ENCODE peak calls at places on chromosome 12, in seven cellular contexts. Q is fibroblast of the aortic adventitia, J is AG04449, C is lower leg skin, L is lung, E is choroid plexus epithelial cell, G is AG04450. T is an unnamed sample.

GRCh38 chr12:106123110-106123509 is 15.6 kb downstream of the NUAK1 start:
- DNase-seq in C (no peak), G (no peak), Q (no peak), E (no peak), L (no peak), J (no peak), T (no peak)

GRCh38 chr12:50224026-50224692 is 57.0 kb upstream of the CERS5 start:
- DNase-seq in G (no peak), Q (peak; percentile 65), L (peak; percentile 55), C (no peak), J (no peak), E (no peak), T (no peak)

GRCh38 chr12:57475271-57476161 is 4.2 kb downstream of the ARHGAP9 start:
- DNase-seq in G (no peak), E (peak; percentile 52), L (no peak), J (no peak), Q (peak; percentile 37), C (no peak), T (no peak)

GRCh38 chr12:57452937-57453509 is 2.1 kb upstream of the INHBE start:
- DNase-seq in Q (peak; percentile 81), L (peak; percentile 77), G (no peak), C (peak; percentile 92), E (peak; percentile 88), J (no peak), T (peak; percentile 45)

GRCh38 chr12:95591731-95592130 is 40.5 kb upstream of the USP44 start:
- DNase-seq in C (no peak), L (no peak), Q (no peak), J (peak; percentile 52), E (peak; percentile 41), G (peak; percentile 32), T (no peak)

GRCh38 chr12:122062832-122063690 is 15.5 kb upstream of the MLXIP start:
- DNase-seq in L (no peak), E (peak; percentile 77), J (peak; percentile 61), C (no peak), Q (peak; percentile 89), G (no peak), T (no peak)

GRCh38 chr12:30795410-30795659 is 40.6 kb upstream of the CAPRIN2 start:
- DNase-seq in E (no peak), Q (no peak), L (no peak), C (no peak), J (no peak), G (no peak), T (no peak)

GRCh38 chr12:18284461-18284860 is 23.1 kb downstream of the PIK3C2G start:
- DNase-seq in C (no peak), J (no peak), Q (peak; percentile 53), L (no peak), G (no peak), E (no peak), T (no peak)

GRCh38 chr12:30968211-30968610 is 41.7 kb downstream of the TSPAN11 start:
- DNase-seq in C (no peak), G (no peak), L (no peak), Q (no peak), E (no peak), J (no peak), T (no peak)

GRCh38 chr12:49060237-49061156 is at the start of gene KMT2D:
- DNase-seq in Q (peak; percentile 96), C (peak; percentile 97), L (peak; percentile 90), J (peak; percentile 78), E (peak; percentile 98), G (peak; percentile 92), T (peak; percentile 83)

GRCh38 chr12:122965356-122965755 is 907 bp downstream of the ABCB9 start:
- DNase-seq in J (no peak), E (no peak), Q (no peak), L (no peak), G (no peak), C (no peak), T (no peak)

GRCh38 chr12:11171953-11172675 is 1.1 kb downstream of the SMIM10L1 start:
- DNase-seq in E (peak; percentile 31), J (no peak), G (no peak), L (no peak), Q (peak; percentile 42), C (no peak), T (no peak)

GRCh38 chr12:68237068-68237467 is 11.5 kb upstream of the IL26 start:
- DNase-seq in J (no peak), C (no peak), L (no peak), G (no peak), Q (peak; percentile 66), E (peak; percentile 66), T (no peak)
- TF ChIP-seq CTCF in J (peak; percentile 13), C (no peak), L (no peak), G (peak; percentile 31), Q (peak; percentile 57), E (peak; percentile 55), T (no peak)

DNA sequence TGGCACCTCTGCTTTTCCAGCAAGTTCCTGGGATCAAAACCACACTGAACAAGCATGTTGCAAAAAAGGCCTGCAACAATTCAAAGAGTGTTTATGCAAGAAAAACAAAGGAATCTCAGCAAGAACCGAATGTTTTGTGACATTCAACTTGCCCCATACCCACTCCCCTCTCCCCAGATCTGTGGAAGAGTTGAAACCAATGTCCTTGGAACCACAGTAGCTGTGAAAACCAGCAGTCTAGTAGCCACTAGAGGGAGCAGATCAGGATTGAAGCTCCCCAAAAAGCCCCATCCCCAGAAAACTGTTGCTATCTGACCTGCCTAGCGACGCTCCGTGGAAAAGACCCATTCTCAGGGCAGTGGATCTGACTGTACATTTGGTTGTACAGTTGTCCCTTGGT is 27.1 kb downstream of the PRKAB1 start:
- DNase-seq in C (no peak), G (no peak), Q (no peak), L (no peak), E (peak; percentile 49), J (no peak), T (no peak)
- TF ChIP-seq CTCF in C (no peak), G (peak; percentile 66), Q (peak; percentile 68), L (no peak), E (peak; percentile 86), J (peak; percentile 34), T (no peak)

GRCh38 chr12:83960767-83961166 is 951.8 kb downstream of the SLC6A15 start:
- DNase-seq in C (no peak), J (no peak), E (no peak), G (no peak), L (no peak), Q (no peak), T (no peak)

GRCh38 chr12:83954071-83954789 is 958.4 kb downstream of the SLC6A15 start:
- DNase-seq in L (no peak), J (no peak), Q (peak; percentile 5), G (no peak), E (no peak), C (no peak), T (no peak)

GRCh38 chr12:83958997-83959396 is 953.6 kb downstream of the SLC6A15 start:
- DNase-seq in Q (no peak), J (no peak), C (no peak), G (no peak), L (no peak), E (peak; percentile 31), T (no peak)

GRCh38 chr12:83954939-83955601 is 957.5 kb downstream of the SLC6A15 start:
- DNase-seq in E (peak; percentile 41), G (no peak), L (no peak), J (no peak), Q (no peak), C (no peak), T (no peak)
- TF ChIP-seq CTCF in E (peak; percentile 57), G (no peak), L (no peak), J (peak; percentile 11), Q (no peak), C (no peak), T (no peak)

GRCh38 chr12:99282670-99283069 is 364.9 kb upstream of the GARIN6 start:
- DNase-seq in J (no peak), G (no peak), E (no peak), C (no peak), Q (no peak), L (no peak), T (no peak)

GRCh38 chr12:99284161-99284560 is 363.4 kb upstream of the GARIN6 start:
- DNase-seq in J (no peak), E (no peak), C (no peak), Q (no peak), L (no peak), G (no peak), T (no peak)

GRCh38 chr12:99281277-99281676 is 366.3 kb upstream of the GARIN6 start:
- DNase-seq in J (no peak), E (no peak), C (no peak), Q (no peak), L (no peak), G (no peak), T (no peak)

GRCh38 chr12:99278899-99279298 is 368.7 kb upstream of the GARIN6 start:
- DNase-seq in C (no peak), E (no peak), L (no peak), J (no peak), G (no peak), Q (no peak), T (no peak)

DNA sequence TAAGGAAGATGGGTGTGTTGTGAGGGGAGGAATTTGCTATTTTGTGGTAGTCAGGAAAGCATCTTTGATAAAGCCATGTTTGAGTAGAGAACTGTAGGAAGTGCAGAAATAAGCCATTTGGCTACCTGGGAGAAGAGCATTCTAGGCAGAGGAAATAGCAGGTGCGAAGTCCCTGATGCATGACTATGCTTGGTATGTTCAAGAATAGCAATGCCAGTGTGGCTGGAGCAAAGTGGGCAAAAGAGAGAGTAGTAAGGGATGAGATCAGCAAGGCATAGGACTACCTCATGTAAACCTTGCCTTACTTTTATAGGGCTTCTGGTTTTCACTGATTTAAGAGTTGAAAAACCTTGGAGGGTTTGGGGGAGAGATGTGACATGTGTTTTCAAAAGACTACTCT is 365.5 kb upstream of the GARIN6 start:
- DNase-seq in E (no peak), Q (no peak), G (no peak), L (no peak), J (no peak), C (no peak), T (no peak)
- TF ChIP-seq CTCF in E (no peak), Q (no peak), G (no peak), L (no peak), J (no peak), C (no peak), T (no peak)

GRCh38 chr12:103503546-103504480 is 8.0 kb upstream of the C12orf42 start:
- DNase-seq in C (no peak), J (no peak), L (no peak), E (no peak), Q (no peak), G (no peak), T (peak; percentile 48)

GRCh38 chr12:103504606-103505005 is 8.8 kb upstream of the C12orf42 start:
- DNase-seq in Q (no peak), L (no peak), E (no peak), G (no peak), C (no peak), J (no peak), T (no peak)

GRCh38 chr12:103501447-103501846 is 5.7 kb upstream of the C12orf42 start:
- DNase-seq in L (no peak), G (no peak), J (no peak), Q (no peak), C (no peak), E (no peak), T (no peak)

GRCh38 chr12:103505371-103506236 is 9.8 kb upstream of the C12orf42 start:
- DNase-seq in Q (no peak), G (no peak), E (no peak), J (no peak), L (no peak), C (no peak), T (peak; percentile 39)
- TF ChIP-seq CTCF in Q (no peak), G (no peak), E (no peak), J (no peak), L (no peak), C (no peak), T (no peak)

T was measured in activated B cell treated with CpG ODN at 0.5 μM for 24 hours.